ENCODE peak calls at places on chromosomes 7 and 10, in six cellular contexts. One of them, this sample, is unnamed.

GRCh38 chr10:614772-615582 is 74.5 kb downstream of the DIP2C start:
- DNase-seq in choroid plexus epithelial cell: no peak
- DNase-seq in mammary epithelial cell: no peak
- DNase-seq in kidney epithelial cell: no peak
- DNase-seq in AG04450: no peak
- DNase-seq in neuronal stem cell: no peak
- DNase-seq in this sample: no peak

GRCh38 chr10:79084012-79084971 is 15.5 kb downstream of the ZMIZ1 start:
- DNase-seq in kidney epithelial cell: peak; percentile 79
- DNase-seq in AG04450: no peak
- DNase-seq in mammary epithelial cell: peak; percentile 88
- DNase-seq in choroid plexus epithelial cell: peak; percentile 91
- DNase-seq in neuronal stem cell: no peak
- DNase-seq in this sample: peak; percentile 89

GRCh38 chr10:88889559-88890337 is 9.7 kb downstream of the STAMBPL1 start:
- DNase-seq in mammary epithelial cell: no peak
- DNase-seq in neuronal stem cell: no peak
- DNase-seq in AG04450: no peak
- DNase-seq in choroid plexus epithelial cell: no peak
- DNase-seq in kidney epithelial cell: no peak
- DNase-seq in this sample: no peak

GRCh38 chr10:34696423-34696822 is 118.7 kb downstream of the PARD3 start:
- DNase-seq in mammary epithelial cell: peak; percentile 81
- DNase-seq in AG04450: no peak
- DNase-seq in choroid plexus epithelial cell: peak; percentile 64
- DNase-seq in neuronal stem cell: no peak
- DNase-seq in kidney epithelial cell: peak; percentile 51
- DNase-seq in this sample: no peak

GRCh38 chr7:3120513-3120912 is 76.8 kb upstream of the CARD11 start:
- DNase-seq in AG04450: no peak
- DNase-seq in mammary epithelial cell: no peak
- DNase-seq in kidney epithelial cell: no peak
- DNase-seq in neuronal stem cell: no peak
- DNase-seq in choroid plexus epithelial cell: no peak
- DNase-seq in this sample: no peak

GRCh38 chr10:36251068-36251467 is 609.0 kb upstream of the FZD8 start:
- DNase-seq in mammary epithelial cell: no peak
- DNase-seq in AG04450: no peak
- DNase-seq in neuronal stem cell: no peak
- DNase-seq in choroid plexus epithelial cell: no peak
- DNase-seq in kidney epithelial cell: no peak
- DNase-seq in this sample: no peak

GRCh38 chr10:129131439-129132122 is 335.5 kb upstream of the MGMT start:
- DNase-seq in choroid plexus epithelial cell: no peak
- DNase-seq in kidney epithelial cell: no peak
- DNase-seq in neuronal stem cell: no peak
- DNase-seq in AG04450: no peak
- DNase-seq in mammary epithelial cell: no peak
- DNase-seq in this sample: no peak

GRCh38 chr10:110711382-110711781 is 67.2 kb downstream of the RBM20 start:
- DNase-seq in choroid plexus epithelial cell: no peak
- DNase-seq in mammary epithelial cell: no peak
- DNase-seq in AG04450: no peak
- DNase-seq in neuronal stem cell: no peak
- DNase-seq in kidney epithelial cell: no peak
- DNase-seq in this sample: no peak

DNA sequence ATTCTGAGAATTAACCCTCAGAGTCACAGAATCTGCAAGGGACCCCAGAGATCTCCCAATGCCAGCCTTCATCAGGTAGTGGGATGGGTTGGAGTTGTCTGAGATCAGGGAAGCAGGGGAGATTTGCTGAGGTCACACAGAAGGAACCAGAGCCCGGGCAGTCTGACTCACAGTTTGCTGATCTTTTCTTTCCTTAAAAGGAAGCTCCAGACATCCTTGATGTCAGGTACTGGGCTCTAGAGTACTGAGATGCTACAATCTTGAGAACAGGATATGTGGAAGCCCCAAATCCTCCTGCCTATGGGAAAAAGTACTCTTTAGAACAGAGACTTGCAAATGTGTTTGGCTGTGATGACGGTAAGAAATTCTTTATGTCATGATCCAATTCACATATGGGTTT is 701 bp downstream of the TBATA start:
- DNase-seq in choroid plexus epithelial cell: peak; percentile 30
- DNase-seq in kidney epithelial cell: no peak
- DNase-seq in AG04450: no peak
- DNase-seq in neuronal stem cell: no peak
- DNase-seq in mammary epithelial cell: peak; percentile 12
- DNase-seq in this sample: no peak
- H3K4me3 ChIP-seq in choroid plexus epithelial cell: no peak overlapping the region
- H3K4me3 ChIP-seq in kidney epithelial cell: no peak overlapping the region
- H3K4me3 ChIP-seq in AG04450: no peak overlapping the region
- H3K4me3 ChIP-seq in neuronal stem cell: no peak overlapping the region
- H3K4me3 ChIP-seq in mammary epithelial cell: no peak overlapping the region
- H3K4me3 ChIP-seq in this sample: no peak overlapping the region

DNA sequence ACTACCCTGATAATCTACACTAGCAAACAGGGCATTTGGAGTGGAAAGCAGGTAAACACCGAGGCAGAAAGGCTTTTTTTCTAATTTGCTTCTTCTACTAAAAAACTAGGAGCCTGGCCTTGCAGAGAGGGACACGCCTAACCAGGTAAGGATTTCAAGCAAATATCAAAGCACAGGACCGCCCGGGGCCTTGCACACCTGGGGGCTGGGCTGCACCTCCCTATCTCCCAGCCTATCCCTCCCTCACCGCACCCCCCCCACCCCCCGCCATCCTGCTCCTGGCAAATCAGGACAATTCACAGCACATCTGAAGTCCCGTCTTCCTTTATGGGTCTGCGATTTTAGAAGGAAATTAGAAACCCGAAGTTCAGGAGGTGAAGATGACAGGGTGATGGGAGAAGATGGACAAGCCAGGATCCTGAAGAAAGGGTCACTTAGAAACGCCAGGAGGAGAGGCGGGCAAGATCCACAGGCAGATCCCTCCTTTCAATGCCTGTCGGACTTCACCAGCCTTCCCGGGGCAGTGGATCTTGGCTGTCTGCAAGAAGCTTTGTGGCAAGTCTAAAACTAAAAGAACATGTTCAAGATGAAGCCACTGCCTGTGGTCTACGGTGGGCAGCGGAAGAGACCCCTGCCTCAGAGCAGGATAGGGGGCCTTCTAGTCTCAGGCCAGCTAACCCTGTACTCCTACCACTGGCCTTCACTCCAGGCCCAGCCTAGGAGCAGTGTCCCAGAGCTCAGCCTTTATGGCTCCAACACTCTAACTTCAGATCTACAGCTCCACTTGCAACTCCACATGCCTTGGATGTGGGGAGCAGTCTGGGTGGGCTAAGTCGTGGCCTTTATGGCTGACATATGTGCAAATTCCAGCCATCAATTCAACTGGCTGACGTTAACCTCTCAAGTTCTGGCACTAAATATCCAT is 43.9 kb downstream of the TNS3 start:
- DNase-seq in neuronal stem cell: no peak
- DNase-seq in kidney epithelial cell: no peak
- DNase-seq in mammary epithelial cell: no peak
- DNase-seq in choroid plexus epithelial cell: no peak
- DNase-seq in AG04450: no peak
- DNase-seq in this sample: no peak
- H3K4me3 ChIP-seq in neuronal stem cell: no peak overlapping the region
- H3K4me3 ChIP-seq in kidney epithelial cell: peak overlapping the region; percentile 54
- H3K4me3 ChIP-seq in mammary epithelial cell: no peak overlapping the region
- H3K4me3 ChIP-seq in choroid plexus epithelial cell: peak overlapping the region; percentile 64
- H3K4me3 ChIP-seq in AG04450: peak overlapping the region; percentile 58
- H3K4me3 ChIP-seq in this sample: peak overlapping the region; percentile 68

GRCh38 chr7:27133409-27134157 is 3.0 kb upstream of the HOXA4 start:
- DNase-seq in AG04450: no peak
- DNase-seq in choroid plexus epithelial cell: no peak
- DNase-seq in neuronal stem cell: no peak
- DNase-seq in kidney epithelial cell: no peak
- DNase-seq in mammary epithelial cell: peak; percentile 57
- DNase-seq in this sample: no peak
- H3K4me3 ChIP-seq in AG04450: no peak overlapping the region
- H3K4me3 ChIP-seq in choroid plexus epithelial cell: no peak overlapping the region
- H3K4me3 ChIP-seq in neuronal stem cell: no peak overlapping the region
- H3K4me3 ChIP-seq in kidney epithelial cell: no peak overlapping the region
- H3K4me3 ChIP-seq in mammary epithelial cell: no peak overlapping the region
- H3K4me3 ChIP-seq in this sample: no peak overlapping the region

DNA sequence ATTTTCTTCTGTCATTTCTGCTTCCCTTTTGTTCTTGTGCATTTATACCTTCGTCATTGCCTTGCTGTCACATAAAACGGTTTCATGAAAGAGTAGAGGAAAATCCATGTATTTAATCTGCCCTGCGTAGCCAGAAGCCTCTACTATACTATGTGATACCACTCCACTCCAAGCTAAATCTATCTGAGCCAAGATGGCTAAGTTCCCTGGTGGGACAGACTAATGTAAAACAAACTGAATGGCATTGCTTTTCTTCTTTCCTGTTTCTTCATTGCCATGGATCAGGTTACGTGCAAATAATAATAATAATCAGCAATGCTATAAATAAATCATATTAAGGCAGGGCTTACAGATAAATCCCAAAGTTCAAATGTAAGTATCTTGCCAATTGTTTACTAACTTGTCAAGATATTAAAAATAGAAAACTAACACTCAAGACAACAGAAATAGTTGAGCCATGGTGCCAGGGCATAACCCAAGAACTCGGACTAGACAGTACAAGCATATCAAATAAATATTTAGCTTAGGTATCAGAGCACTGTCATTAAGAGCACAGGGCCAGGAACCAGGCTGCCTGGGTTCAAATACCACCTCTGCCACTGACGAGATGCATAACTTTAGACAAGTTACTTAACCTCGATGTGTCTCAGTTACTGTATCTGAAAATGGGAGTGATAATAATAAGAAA is 151.4 kb downstream of the PDE1C start:
- DNase-seq in kidney epithelial cell: no peak
- DNase-seq in mammary epithelial cell: no peak
- DNase-seq in choroid plexus epithelial cell: no peak
- DNase-seq in AG04450: no peak
- DNase-seq in neuronal stem cell: no peak
- DNase-seq in this sample: no peak
- H3K4me3 ChIP-seq in kidney epithelial cell: no peak overlapping the region
- H3K4me3 ChIP-seq in mammary epithelial cell: no peak overlapping the region
- H3K4me3 ChIP-seq in choroid plexus epithelial cell: no peak overlapping the region
- H3K4me3 ChIP-seq in AG04450: no peak overlapping the region
- H3K4me3 ChIP-seq in neuronal stem cell: no peak overlapping the region
- H3K4me3 ChIP-seq in this sample: no peak overlapping the region

GRCh38 chr7:100582041-100582579 is 3.8 kb downstream of the LRCH4 start:
- DNase-seq in mammary epithelial cell: no peak
- DNase-seq in neuronal stem cell: no peak
- DNase-seq in kidney epithelial cell: no peak
- DNase-seq in AG04450: no peak
- DNase-seq in choroid plexus epithelial cell: no peak
- DNase-seq in this sample: no peak

GRCh38 chr7:100584046-100584676 is 1.8 kb downstream of the LRCH4 start:
- DNase-seq in choroid plexus epithelial cell: peak; percentile 43
- DNase-seq in neuronal stem cell: no peak
- DNase-seq in AG04450: no peak
- DNase-seq in mammary epithelial cell: no peak
- DNase-seq in kidney epithelial cell: no peak
- DNase-seq in this sample: no peak

GRCh38 chr7:100580466-100581283 is 5.3 kb downstream of the LRCH4 start:
- DNase-seq in choroid plexus epithelial cell: no peak
- DNase-seq in kidney epithelial cell: no peak
- DNase-seq in neuronal stem cell: no peak
- DNase-seq in mammary epithelial cell: no peak
- DNase-seq in AG04450: no peak
- DNase-seq in this sample: no peak

GRCh38 chr7:100583132-100584045 is 2.5 kb downstream of the LRCH4 start:
- DNase-seq in choroid plexus epithelial cell: peak; percentile 82
- DNase-seq in neuronal stem cell: no peak
- DNase-seq in mammary epithelial cell: no peak
- DNase-seq in kidney epithelial cell: no peak
- DNase-seq in AG04450: no peak
- DNase-seq in this sample: no peak

DNA sequence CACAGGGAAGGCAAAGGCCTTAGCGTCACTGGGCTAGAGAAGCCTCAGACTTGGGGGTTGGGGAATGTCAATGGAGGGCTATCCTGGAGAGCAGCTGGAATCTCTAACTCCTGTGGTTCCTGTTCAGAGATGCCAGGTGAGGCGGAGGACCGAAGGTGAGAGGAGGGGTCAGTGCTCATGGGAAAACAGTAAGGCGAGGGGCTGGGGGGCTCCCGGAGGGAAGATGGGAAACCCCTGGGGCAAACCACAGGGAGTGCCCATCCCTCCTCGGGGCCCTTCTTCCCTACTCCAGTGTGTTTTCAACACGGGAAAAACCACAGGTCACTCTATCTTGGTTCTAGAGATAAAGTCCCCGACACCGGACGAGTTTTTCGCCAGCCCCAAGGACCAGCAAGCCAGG is 3.3 kb downstream of the LRCH4 start:
- DNase-seq in neuronal stem cell: no peak
- DNase-seq in AG04450: no peak
- DNase-seq in mammary epithelial cell: no peak
- DNase-seq in choroid plexus epithelial cell: no peak
- DNase-seq in kidney epithelial cell: no peak
- DNase-seq in this sample: no peak
- H3K4me3 ChIP-seq in neuronal stem cell: no peak overlapping the region
- H3K4me3 ChIP-seq in AG04450: peak overlapping the region; percentile 99
- H3K4me3 ChIP-seq in mammary epithelial cell: no peak overlapping the region
- H3K4me3 ChIP-seq in choroid plexus epithelial cell: no peak overlapping the region
- H3K4me3 ChIP-seq in kidney epithelial cell: no peak overlapping the region
- H3K4me3 ChIP-seq in this sample: no peak overlapping the region

GRCh38 chr10:97425964-97426775 is at the start of gene PGAM1:
- DNase-seq in AG04450: peak; percentile 91
- DNase-seq in choroid plexus epithelial cell: peak; percentile 98
- DNase-seq in neuronal stem cell: peak; percentile 96
- DNase-seq in kidney epithelial cell: no peak
- DNase-seq in mammary epithelial cell: peak; percentile 96
- DNase-seq in this sample: peak; percentile 85
- H3K4me3 ChIP-seq in AG04450: peak within 1 kb of the TSS; percentile 95
- H3K4me3 ChIP-seq in choroid plexus epithelial cell: peak within 1 kb of the TSS; percentile 89
- H3K4me3 ChIP-seq in neuronal stem cell: peak within 1 kb of the TSS; percentile 98
- H3K4me3 ChIP-seq in kidney epithelial cell: peak within 1 kb of the TSS; percentile 70
- H3K4me3 ChIP-seq in mammary epithelial cell: peak within 1 kb of the TSS; percentile 97
- H3K4me3 ChIP-seq in this sample: peak within 1 kb of the TSS; percentile 97

GRCh38 chr10:26278295-26278694 is 61.7 kb downstream of the GAD2 start:
- DNase-seq in mammary epithelial cell: no peak
- DNase-seq in neuronal stem cell: no peak
- DNase-seq in kidney epithelial cell: no peak
- DNase-seq in choroid plexus epithelial cell: no peak
- DNase-seq in AG04450: no peak
- DNase-seq in this sample: no peak
- H3K4me3 ChIP-seq in mammary epithelial cell: no peak overlapping the region
- H3K4me3 ChIP-seq in neuronal stem cell: no peak overlapping the region
- H3K4me3 ChIP-seq in kidney epithelial cell: no peak overlapping the region
- H3K4me3 ChIP-seq in choroid plexus epithelial cell: no peak overlapping the region
- H3K4me3 ChIP-seq in AG04450: no peak overlapping the region
- H3K4me3 ChIP-seq in this sample: no peak overlapping the region

This sample was measured in ascending aorta.